ENCODE peak calls at places on chromosomes 1 and 21, in six cellular contexts. J is GM23248; X is CD4-positive, CD25-positive, alpha-beta regulatory T cell; P is lung; F is tibial artery; L is AG10803. R is an unnamed sample.

GRCh38 chr1:161499099-161500078 is 5.9 kb upstream of the FCGR2A start:
- DNase-seq in F (no peak), X (no peak), J (no peak), L (no peak), P (no peak), R (no peak)

GRCh38 chr1:222334026-222334680 is 213.8 kb downstream of the HHIPL2 start:
- DNase-seq in P (no peak), F (no peak), J (peak; percentile 69), L (peak; percentile 41), X (no peak), R (no peak)

GRCh38 chr1:7046891-7047290 is 261.6 kb downstream of the CAMTA1 start:
- DNase-seq in X (no peak), J (peak; percentile 13), F (no peak), L (no peak), P (no peak), R (no peak)

GRCh38 chr1:246579818-246580217 is 13.6 kb downstream of the CNST start:
- DNase-seq in J (no peak), F (no peak), L (peak; percentile 53), X (no peak), P (no peak), R (no peak)

GRCh38 chr1:39729842-39730241 is 8.8 kb upstream of the PPIE start:
- DNase-seq in F (no peak), X (no peak), P (no peak), L (no peak), J (no peak), R (no peak)

GRCh38 chr1:7632681-7633080 is 138.4 kb upstream of the VAMP3 start:
- DNase-seq in J (no peak), L (no peak), P (no peak), F (no peak), X (no peak), R (no peak)

GRCh38 chr1:149986486-149987296 is 23.8 kb downstream of the OTUD7B start:
- DNase-seq in L (peak; percentile 92), X (no peak), F (no peak), J (peak; percentile 87), P (no peak), R (no peak)

GRCh38 chr1:81851217-81851616 is 50.5 kb downstream of the ADGRL2 start:
- DNase-seq in X (no peak), J (no peak), L (no peak), F (no peak), P (no peak), R (no peak)

GRCh38 chr1:19479351-19480120 is 5.8 kb downstream of the CAPZB start:
- DNase-seq in L (no peak), P (no peak), J (no peak), X (no peak), F (no peak), R (no peak)

GRCh38 chr1:245155186-245156040 is 628 bp downstream of the KIF26B start:
- DNase-seq in F (no peak), L (peak; percentile 18), P (no peak), X (peak; percentile 4), J (peak; percentile 64), R (no peak)

GRCh38 chr1:118984086-118984989 is 3.8 kb downstream of the TBX15 start:
- DNase-seq in X (no peak), P (no peak), L (peak; percentile 66), F (peak; percentile 59), J (peak; percentile 85), R (no peak)

GRCh38 chr1:184685116-184685515 is 69.5 kb downstream of the EDEM3 start:
- DNase-seq in J (no peak), F (no peak), X (no peak), P (no peak), L (no peak), R (no peak)

GRCh38 chr1:155166373-155167165 is 6.5 kb downstream of the KRTCAP2 start:
- DNase-seq in J (no peak), X (no peak), F (no peak), P (no peak), L (peak; percentile 20), R (no peak)

GRCh38 chr1:231695439-231696255 is 69.1 kb downstream of the DISC1 start:
- DNase-seq in J (no peak), X (no peak), P (no peak), L (peak; percentile 59), F (no peak), R (no peak)

GRCh38 chr1:221419513-221420088 is 322.3 kb downstream of the DUSP10 start:
- DNase-seq in X (no peak), F (peak; percentile 22), L (peak; percentile 96), J (peak; percentile 91), P (no peak), R (peak; percentile 8)

GRCh38 chr1:42964032-42964812 is 5.6 kb upstream of the SLC2A1 start:
- DNase-seq in J (no peak), F (no peak), P (no peak), L (no peak), X (peak; percentile 64), R (no peak)

GRCh38 chr1:178189814-178190213 is 95.9 kb downstream of the RASAL2 start:
- DNase-seq in L (peak; percentile 26), P (no peak), F (no peak), X (no peak), J (peak; percentile 41), R (no peak)

GRCh38 chr1:115980998-115981993 is 5.0 kb downstream of the SLC22A15 start:
- DNase-seq in L (peak; percentile 69), P (no peak), F (no peak), J (peak; percentile 80), X (peak; percentile 31), R (no peak)

GRCh38 chr1:85323770-85324169 is 47.3 kb upstream of the BCL10 start:
- DNase-seq in J (no peak), P (no peak), F (no peak), X (no peak), L (no peak), R (no peak)

GRCh38 chr1:66357478-66358197 is 176.3 kb upstream of the SGIP1 start:
- DNase-seq in X (peak; percentile 44), L (no peak), P (no peak), F (no peak), J (no peak), R (no peak)

GRCh38 chr1:156692958-156693857 is 12.2 kb downstream of the CRABP2 start:
- DNase-seq in L (no peak), F (no peak), P (peak; percentile 51), X (peak; percentile 21), J (no peak), R (peak; percentile 84)

GRCh38 chr1:232221790-232222499 is 408.0 kb downstream of the SIPA1L2 start:
- DNase-seq in P (peak; percentile 55), F (no peak), L (peak; percentile 22), X (no peak), J (peak; percentile 49), R (no peak)

GRCh38 chr21:29221259-29221744 is 77.4 kb upstream of the BACH1 start:
- DNase-seq in X (no peak), F (no peak), J (no peak), P (no peak), L (peak; percentile 26), R (peak; percentile 52)

GRCh38 chr1:157272264-157272663 is 134.1 kb upstream of the ETV3 start:
- DNase-seq in F (no peak), X (no peak), P (no peak), J (no peak), L (no peak), R (no peak)

GRCh38 chr1:2232255-2232915 is 4.3 kb downstream of the SKI start:
- DNase-seq in X (no peak), L (peak; percentile 8), P (no peak), F (no peak), J (peak; percentile 51), R (no peak)

GRCh38 chr1:2230781-2231666 is 2.9 kb downstream of the SKI start:
- DNase-seq in J (peak; percentile 58), P (no peak), X (peak; percentile 68), L (peak; percentile 15), F (peak; percentile 45), R (no peak)

GRCh38 chr1:2229921-2230700 is 2.0 kb downstream of the SKI start:
- DNase-seq in X (no peak), P (no peak), F (peak; percentile 65), L (peak; percentile 36), J (peak; percentile 72), R (no peak)

GRCh38 chr1:2232916-2233438 is 4.9 kb downstream of the SKI start:
- DNase-seq in P (no peak), L (peak; percentile 10), X (no peak), J (peak; percentile 47), F (no peak), R (no peak)

DNA sequence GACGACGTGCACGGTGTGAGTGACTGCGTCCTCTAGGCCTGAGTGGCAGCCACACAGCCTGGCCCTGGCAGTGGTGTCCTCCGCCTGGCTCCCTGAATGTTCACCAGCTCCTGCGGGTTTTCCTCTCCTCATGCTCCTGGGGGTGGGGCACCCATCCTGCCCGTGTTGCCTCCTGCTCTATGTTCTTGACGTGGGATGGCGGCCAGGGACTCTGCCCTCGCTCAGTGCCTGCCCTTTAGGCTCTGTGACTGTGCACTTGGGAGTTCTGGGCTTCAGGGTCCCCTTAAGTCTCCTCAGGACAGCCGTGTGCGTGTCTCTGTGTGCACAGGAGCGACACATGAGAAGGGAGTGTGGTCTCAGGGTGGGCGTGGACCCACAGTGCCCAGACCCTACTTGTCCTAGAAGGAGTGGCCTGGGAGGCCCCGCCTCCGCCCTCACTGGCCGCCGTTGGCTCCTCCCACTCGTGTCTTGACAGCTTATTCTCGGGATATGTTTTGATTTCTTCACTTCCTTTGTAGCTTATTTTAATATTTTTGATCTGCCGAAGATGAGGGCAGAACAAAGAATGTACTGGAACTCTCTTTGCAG is 3.6 kb downstream of the SKI start:
- DNase-seq in P (peak; percentile 89), J (peak; percentile 91), F (peak; percentile 96), X (peak; percentile 87), L (peak; percentile 87), R (peak; percentile 72)
- H3K4me3 ChIP-seq in P (peak overlapping the region; percentile 41), J (peak overlapping the region; percentile 90), F (peak overlapping the region; percentile 88), X (peak overlapping the region; percentile 86), L (peak overlapping the region; percentile 88), R (no peak overlapping the region)

GRCh38 chr1:152036316-152037216 is at the start of gene S100A11:
- DNase-seq in P (peak; percentile 93), X (peak; percentile 80), J (peak; percentile 97), F (peak; percentile 94), L (peak; percentile 87), R (peak; percentile 91)

GRCh38 chr1:152035406-152036315 is 1.1 kb downstream of the S100A11 start:
- DNase-seq in L (peak; percentile 31), P (no peak), J (peak; percentile 70), F (no peak), X (peak; percentile 45), R (peak; percentile 31)

GRCh38 chr1:152034324-152034653 is 2.5 kb downstream of the S100A11 start:
- DNase-seq in P (peak; percentile 38), J (no peak), X (no peak), F (no peak), L (no peak), R (peak; percentile 45)

GRCh38 chr1:152037920-152038658 is 1.3 kb upstream of the S100A11 start:
- DNase-seq in L (no peak), J (no peak), F (no peak), P (no peak), X (peak; percentile 10), R (no peak)

GRCh38 chr1:152034654-152035405 is 2.0 kb downstream of the S100A11 start:
- DNase-seq in L (peak; percentile 76), X (peak; percentile 91), P (peak; percentile 70), F (no peak), J (peak; percentile 84), R (peak; percentile 57)
- H3K4me3 ChIP-seq in L (peak overlapping the region; percentile 97), X (peak overlapping the region; percentile 98), P (peak overlapping the region; percentile 18), F (peak overlapping the region; percentile 59), J (peak overlapping the region; percentile 100), R (peak overlapping the region; percentile 47)

GRCh38 chr1:237471377-237471776 is 419.3 kb downstream of the ZP4 start:
- DNase-seq in J (no peak), F (no peak), P (no peak), X (no peak), L (no peak), R (no peak)
- H3K4me3 ChIP-seq in J (no peak overlapping the region), F (no peak overlapping the region), P (no peak overlapping the region), X (no peak overlapping the region), L (no peak overlapping the region), R (no peak overlapping the region)

GRCh38 chr21:42837421-42838211 is 41.7 kb downstream of the WDR4 start:
- DNase-seq in P (no peak), L (no peak), X (no peak), F (no peak), J (no peak), R (peak; percentile 1)
- H3K4me3 ChIP-seq in P (no peak overlapping the region), L (no peak overlapping the region), X (no peak overlapping the region), F (no peak overlapping the region), J (no peak overlapping the region), R (no peak overlapping the region)